ENCODE peak calls at places on chromosome 12, in ten cellular contexts. Q is lower leg skin, P is left ventricle myocardium superior, B is lung, L is mucosa of descending colon, O is endothelial cell, G is substantia nigra, H is GM04504, N is caudate nucleus, F is LHCN-M2. Z is an unnamed sample.

GRCh38 chr12:28059678-28060077 is 87.1 kb upstream of the PTHLH start:
- DNase-seq in P (no peak), N (no peak), O (no peak), Q (no peak), G (no peak), B (no peak), L (no peak), F (no peak), H (no peak), Z (no peak)

GRCh38 chr12:109719123-109720022 is 5.7 kb downstream of the FAM222A start:
- DNase-seq in B (no peak), G (no peak), H (no peak), L (no peak), O (peak), P (no peak), Q (no peak), N (no peak), F (no peak), Z (peak)

GRCh38 chr12:28497889-28498411 is 307.7 kb downstream of the CCDC91 start:
- DNase-seq in H (no peak), G (no peak), Q (no peak), B (no peak), N (no peak), L (no peak), O (no peak), F (peak), P (no peak), Z (no peak)

GRCh38 chr12:89706551-89707348 is 1.9 kb downstream of the ATP2B1 start:
- DNase-seq in H (no peak), B (no peak), P (no peak), O (no peak), F (peak), G (peak), Q (no peak), L (peak), N (peak), Z (no peak)

GRCh38 chr12:116806845-116807440 is 68.8 kb downstream of the RNFT2 start:
- DNase-seq in O (no peak), P (no peak), B (no peak), Q (no peak), H (no peak), F (no peak), N (no peak), G (no peak), L (no peak), Z (no peak)

GRCh38 chr12:120346681-120347080 is 19.1 kb upstream of the PLA2G1B start:
- DNase-seq in H (no peak), O (no peak), L (no peak), G (no peak), N (no peak), Q (no peak), P (no peak), B (no peak), F (no peak), Z (no peak)

GRCh38 chr12:66775941-66776340 is 97.1 kb upstream of the GRIP1 start:
- DNase-seq in N (no peak), L (no peak), O (no peak), B (no peak), P (no peak), G (no peak), F (no peak), H (no peak), Q (no peak), Z (no peak)

GRCh38 chr12:131552167-131552863 is 158.6 kb upstream of the SFSWAP start:
- DNase-seq in Q (no peak), F (no peak), O (no peak), B (no peak), L (no peak), P (no peak), H (no peak), G (no peak), N (no peak), Z (no peak)

GRCh38 chr12:50597200-50598195 is 92.7 kb downstream of the DIP2B start:
- DNase-seq in B (no peak), Q (no peak), H (peak), F (peak), L (no peak), N (peak), P (no peak), G (peak), O (no peak), Z (no peak)

GRCh38 chr12:49527361-49528130 is 11.3 kb upstream of the KCNH3 start:
- DNase-seq in H (no peak), Q (peak), P (no peak), G (no peak), L (no peak), N (no peak), O (no peak), F (no peak), B (no peak), Z (no peak)

GRCh38 chr12:130166306-130166705 is 4.0 kb downstream of the FZD10 start:
- DNase-seq in N (no peak), Q (peak), F (no peak), B (no peak), O (no peak), L (no peak), H (no peak), P (no peak), G (no peak), Z (no peak)

GRCh38 chr12:84875241-84875640 is 37.4 kb downstream of the SLC6A15 start:
- DNase-seq in B (no peak), P (no peak), G (no peak), H (no peak), L (no peak), O (no peak), F (no peak), N (no peak), Q (no peak), Z (no peak)

GRCh38 chr12:132132609-132133430 is 11.3 kb downstream of the DDX51 start:
- DNase-seq in N (no peak), O (no peak), F (no peak), P (no peak), B (no peak), G (no peak), H (no peak), Q (peak), L (no peak), Z (no peak)

GRCh38 chr12:76784600-76785051 is 20.7 kb downstream of the ZDHHC17 start:
- DNase-seq in O (no peak), B (no peak), H (peak), Q (no peak), G (no peak), F (peak), P (no peak), L (no peak), N (no peak), Z (no peak)

GRCh38 chr12:124392271-124392990 is 97.5 kb downstream of the RFLNA start:
- DNase-seq in N (peak), F (peak), H (no peak), B (no peak), O (peak), L (peak), G (peak), P (peak), Q (peak), Z (peak)

GRCh38 chr12:88393017-88393767 is 187.1 kb downstream of the KITLG start:
- DNase-seq in L (no peak), N (no peak), O (no peak), H (no peak), G (no peak), B (no peak), Q (no peak), F (peak), P (no peak), Z (peak)

GRCh38 chr12:29889737-29890136 is 106.0 kb upstream of the TMTC1 start:
- DNase-seq in G (peak), Q (no peak), N (peak), B (peak), P (peak), L (no peak), O (peak), H (peak), F (peak), Z (peak)

GRCh38 chr12:62898568-62898967 is 36.4 kb downstream of the PPM1H start:
- DNase-seq in P (no peak), G (no peak), L (no peak), F (no peak), H (no peak), N (no peak), Q (no peak), O (no peak), B (no peak), Z (no peak)

GRCh38 chr12:110591508-110592051 is 8.5 kb upstream of the PPTC7 start:
- DNase-seq in N (no peak), B (peak), P (no peak), O (no peak), L (no peak), F (no peak), Q (no peak), G (no peak), H (no peak), Z (no peak)

GRCh38 chr12:93686572-93687365 is 9.6 kb downstream of the CRADD start:
- DNase-seq in H (no peak), F (no peak), N (no peak), L (no peak), P (no peak), Q (no peak), O (no peak), G (no peak), B (no peak), Z (no peak)

GRCh38 chr12:118960161-118960560 is 21.2 kb upstream of the SRRM4 start:
- DNase-seq in G (no peak), P (no peak), H (no peak), Q (no peak), O (no peak), F (no peak), N (peak), L (no peak), B (no peak), Z (no peak)

GRCh38 chr12:87827638-87828264 is 201.4 kb downstream of the C12orf50 start:
- DNase-seq in N (no peak), Q (no peak), L (no peak), O (no peak), H (no peak), G (no peak), F (peak), P (no peak), B (no peak), Z (no peak)

GRCh38 chr12:92615703-92616102 is 87.1 kb upstream of the PLEKHG7 start:
- DNase-seq in O (no peak), N (no peak), F (no peak), G (no peak), P (no peak), L (no peak), B (no peak), H (no peak), Q (no peak), Z (no peak)

GRCh38 chr12:13039557-13039956 is 4.6 kb upstream of the FAM234B start:
- DNase-seq in O (no peak), H (no peak), N (no peak), Q (no peak), P (no peak), G (no peak), F (no peak), L (no peak), B (no peak), Z (no peak)

GRCh38 chr12:12996235-12996634 is 3.8 kb downstream of the HEBP1 start:
- DNase-seq in Q (no peak), F (no peak), N (no peak), O (no peak), H (no peak), P (no peak), B (no peak), L (no peak), G (no peak), Z (no peak)

GRCh38 chr12:123389560-123390351 is 5.8 kb downstream of the KMT5A start:
- DNase-seq in B (peak), L (peak), O (peak), P (peak), G (peak), Q (peak), F (peak), H (no peak), N (peak), Z (peak)

GRCh38 chr12:91053951-91054715 is 3.7 kb downstream of the KERA start:
- DNase-seq in H (peak), F (peak), Q (no peak), N (no peak), G (no peak), B (no peak), L (no peak), O (no peak), P (no peak), Z (no peak)

GRCh38 chr12:58966939-58967338 is 46.6 kb upstream of the LRIG3 start:
- DNase-seq in N (no peak), H (no peak), Q (no peak), B (no peak), L (no peak), G (no peak), O (no peak), P (no peak), F (peak), Z (no peak)

GRCh38 chr12:109981311-109981710 is 14.9 kb downstream of the GIT2 start:
- DNase-seq in N (no peak), L (no peak), F (no peak), G (no peak), B (no peak), O (no peak), Q (no peak), P (no peak), H (no peak), Z (no peak)